ENCODE peak calls at places on chromosomes 5 and 9, in seven cellular contexts. V is AG04449; T is HS-27A; M is ecto neural progenitor cell; W is AG09309; D is AG09319; F is stimulated activated CD8-positive, alpha-beta memory T cell treated with anti-CD3 and anti-CD28 coated beads, Interleukin-12 subunit alpha, Interleukin-12 subunit beta, amount 100 ng/mL, for 4 hours. C is an unnamed sample.
A peak's percentile ranks its signal among the peaks of the same experiment; 100 is the strongest.

GRCh38 chr9:116288658-116289057 is 135.1 kb downstream of the PAPPA start:
- DNase-seq in V (peak; percentile 83), T (peak; percentile 92), M (no peak), W (peak; percentile 86), D (peak; percentile 86), F (no peak), C (peak; percentile 91)

GRCh38 chr5:173638631-173639030 is 22.2 kb upstream of the BOD1 start:
- DNase-seq in V (no peak), T (no peak), M (no peak), W (no peak), D (no peak), F (no peak), C (no peak)

GRCh38 chr9:114025196-114025753 is 52.8 kb downstream of the AMBP start:
- DNase-seq in V (no peak), T (no peak), M (no peak), W (no peak), D (no peak), F (no peak), C (no peak)

GRCh38 chr9:97726716-97727115 is 29.6 kb upstream of the XPA start:
- DNase-seq in V (no peak), T (no peak), M (no peak), W (no peak), D (no peak), F (no peak), C (no peak)

GRCh38 chr5:137114529-137114928 is 384.6 kb downstream of the SPOCK1 start:
- DNase-seq in V (peak; percentile 24), T (no peak), M (no peak), W (peak; percentile 45), D (no peak), F (no peak), C (peak; percentile 29)

GRCh38 chr5:9233712-9234111 is 312.2 kb downstream of the SEMA5A start:
- DNase-seq in V (peak; percentile 46), T (peak; percentile 59), M (no peak), W (no peak), D (no peak), F (no peak), C (peak; percentile 46)

GRCh38 chr5:141084487-141084989 is 9.9 kb upstream of the PCDHB2 start:
- DNase-seq in V (no peak), T (no peak), M (peak; percentile 69), W (peak; percentile 31), D (no peak), F (no peak), C (peak; percentile 28)

GRCh38 chr5:24633705-24634325 is 11.0 kb downstream of the CDH10 start:
- DNase-seq in V (no peak), T (peak; percentile 12), M (no peak), W (no peak), D (no peak), F (no peak), C (no peak)

GRCh38 chr9:35910613-35911488 is 1.6 kb downstream of the SPAAR start:
- DNase-seq in V (no peak), T (no peak), M (no peak), W (no peak), D (no peak), F (no peak), C (no peak)

GRCh38 chr5:23305055-23305454 is 202.4 kb upstream of the PRDM9 start:
- DNase-seq in V (no peak), T (no peak), M (no peak), W (no peak), D (no peak), F (no peak), C (no peak)

GRCh38 chr9:81032030-81032572 is 657.2 kb downstream of the TLE1 start:
- DNase-seq in V (peak; percentile 58), T (no peak), M (no peak), W (peak; percentile 55), D (no peak), F (no peak), C (peak; percentile 27)

GRCh38 chr9:118961857-118962256 is 407.4 kb downstream of the BRINP1 start:
- DNase-seq in V (peak; percentile 29), T (peak; percentile 63), M (no peak), W (peak; percentile 23), D (peak; percentile 27), F (no peak), C (peak; percentile 80)

GRCh38 chr9:124428751-124429529 is 13.7 kb upstream of the PSMB7 start:
- DNase-seq in V (no peak), T (no peak), M (no peak), W (no peak), D (no peak), F (no peak), C (no peak)

GRCh38 chr9:120875954-120876841 is 790 bp downstream of the PHF19 start:
- DNase-seq in V (peak; percentile 19), T (peak; percentile 82), M (peak; percentile 80), W (no peak), D (peak; percentile 39), F (peak; percentile 70), C (peak; percentile 27)

GRCh38 chr5:39713224-39713911 is 288.6 kb upstream of the DAB2 start:
- DNase-seq in V (no peak), T (no peak), M (no peak), W (peak; percentile 57), D (peak; percentile 60), F (no peak), C (no peak)

GRCh38 chr5:144429905-144430304 is 259.2 kb downstream of the KCTD16 start:
- DNase-seq in V (no peak), T (no peak), M (no peak), W (no peak), D (no peak), F (no peak), C (no peak)

GRCh38 chr5:52684056-52684455 is 103.7 kb upstream of the ITGA1 start:
- DNase-seq in V (no peak), T (no peak), M (no peak), W (no peak), D (no peak), F (no peak), C (no peak)

GRCh38 chr9:111449705-111450104 is 34.5 kb downstream of the ECPAS start:
- DNase-seq in V (no peak), T (no peak), M (no peak), W (no peak), D (no peak), F (no peak), C (no peak)

GRCh38 chr5:11557063-11557462 is 347.2 kb downstream of the CTNND2 start:
- DNase-seq in V (no peak), T (no peak), M (no peak), W (no peak), D (no peak), F (no peak), C (no peak)

GRCh38 chr9:129454468-129455067 is 166.3 kb downstream of the C9orf50 start:
- DNase-seq in V (no peak), T (no peak), M (no peak), W (no peak), D (no peak), F (no peak), C (no peak)

GRCh38 chr5:32182463-32183081 is 8.5 kb upstream of the GOLPH3 start:
- DNase-seq in V (no peak), T (no peak), M (no peak), W (no peak), D (no peak), F (no peak), C (no peak)

GRCh38 chr9:134682651-134683364 is 41.2 kb downstream of the COL5A1 start:
- DNase-seq in V (no peak), T (no peak), M (no peak), W (no peak), D (no peak), F (no peak), C (no peak)

GRCh38 chr5:180115326-180116076 is 43.9 kb upstream of the RNF130 start:
- DNase-seq in V (no peak), T (no peak), M (no peak), W (no peak), D (no peak), F (no peak), C (no peak)

GRCh38 chr5:142994242-142994641 is 224.1 kb downstream of the ARHGAP26 start:
- DNase-seq in V (no peak), T (no peak), M (no peak), W (no peak), D (no peak), F (no peak), C (no peak)

GRCh38 chr5:180598316-180598701 is 7.0 kb upstream of the SCGB3A1 start:
- DNase-seq in V (no peak), T (no peak), M (peak; percentile 42), W (no peak), D (no peak), F (no peak), C (no peak)

C was measured in GM04503.